ENCODE peak calls at places on chromosomes 2 and 18, in five cellular contexts. One of them, this sample, is unnamed.

GRCh38 chr2:198322275-198322674 is 517.9 kb downstream of the PLCL1 start:
- DNase-seq in GM04503: no peak
- DNase-seq in activated T-helper 9 cell treated with anti-CD3 and anti-CD28 coated beads, Interleukin-2, amount 50 U/mL, for 16 hours: no peak
- DNase-seq in kidney epithelial cell: no peak
- DNase-seq in anterior cingulate cortex: no peak
- DNase-seq in this sample: no peak

GRCh38 chr2:195513119-195513518 is 143.9 kb upstream of the SLC39A10 start:
- DNase-seq in GM04503: no peak
- DNase-seq in activated T-helper 9 cell treated with anti-CD3 and anti-CD28 coated beads, Interleukin-2, amount 50 U/mL, for 16 hours: no peak
- DNase-seq in kidney epithelial cell: no peak
- DNase-seq in anterior cingulate cortex: no peak
- DNase-seq in this sample: no peak

GRCh38 chr2:150610670-150611279 is 123.3 kb upstream of the RND3 start:
- DNase-seq in GM04503: no peak
- DNase-seq in activated T-helper 9 cell treated with anti-CD3 and anti-CD28 coated beads, Interleukin-2, amount 50 U/mL, for 16 hours: no peak
- DNase-seq in kidney epithelial cell: no peak
- DNase-seq in anterior cingulate cortex: no peak
- DNase-seq in this sample: no peak

GRCh38 chr18:9700261-9700796 is 7.8 kb upstream of the RAB31 start:
- DNase-seq in GM04503: no peak
- DNase-seq in activated T-helper 9 cell treated with anti-CD3 and anti-CD28 coated beads, Interleukin-2, amount 50 U/mL, for 16 hours: no peak
- DNase-seq in kidney epithelial cell: no peak
- DNase-seq in anterior cingulate cortex: no peak
- DNase-seq in this sample: no peak

GRCh38 chr2:221818569-221818968 is 246.5 kb upstream of the EPHA4 start:
- DNase-seq in GM04503: no peak
- DNase-seq in activated T-helper 9 cell treated with anti-CD3 and anti-CD28 coated beads, Interleukin-2, amount 50 U/mL, for 16 hours: no peak
- DNase-seq in kidney epithelial cell: no peak
- DNase-seq in anterior cingulate cortex: no peak
- DNase-seq in this sample: no peak

GRCh38 chr2:234074751-234075520 is 24.4 kb downstream of the SPP2 start:
- DNase-seq in GM04503: no peak
- DNase-seq in activated T-helper 9 cell treated with anti-CD3 and anti-CD28 coated beads, Interleukin-2, amount 50 U/mL, for 16 hours: no peak
- DNase-seq in kidney epithelial cell: no peak
- DNase-seq in anterior cingulate cortex: no peak
- DNase-seq in this sample: no peak

GRCh38 chr2:98647636-98648035 is 39.2 kb downstream of the UNC50 start:
- DNase-seq in GM04503: no peak
- DNase-seq in activated T-helper 9 cell treated with anti-CD3 and anti-CD28 coated beads, Interleukin-2, amount 50 U/mL, for 16 hours: no peak
- DNase-seq in kidney epithelial cell: no peak
- DNase-seq in anterior cingulate cortex: no peak
- DNase-seq in this sample: no peak

GRCh38 chr2:27736890-27737204 is 34.7 kb upstream of the MRPL33 start:
- DNase-seq in GM04503: no peak
- DNase-seq in activated T-helper 9 cell treated with anti-CD3 and anti-CD28 coated beads, Interleukin-2, amount 50 U/mL, for 16 hours: no peak
- DNase-seq in kidney epithelial cell: no peak
- DNase-seq in anterior cingulate cortex: no peak
- DNase-seq in this sample: no peak

GRCh38 chr2:174338626-174339570 is 4.1 kb downstream of the SP9 start:
- DNase-seq in GM04503: peak
- DNase-seq in activated T-helper 9 cell treated with anti-CD3 and anti-CD28 coated beads, Interleukin-2, amount 50 U/mL, for 16 hours: no peak
- DNase-seq in kidney epithelial cell: no peak
- DNase-seq in anterior cingulate cortex: no peak
- DNase-seq in this sample: no peak

GRCh38 chr2:120470041-120470716 is 124.2 kb downstream of the INHBB start:
- DNase-seq in GM04503: peak
- DNase-seq in activated T-helper 9 cell treated with anti-CD3 and anti-CD28 coated beads, Interleukin-2, amount 50 U/mL, for 16 hours: no peak
- DNase-seq in kidney epithelial cell: peak
- DNase-seq in anterior cingulate cortex: no peak
- DNase-seq in this sample: peak

GRCh38 chr2:202717598-202718310 is 83.0 kb downstream of the FAM117B start:
- DNase-seq in GM04503: no peak
- DNase-seq in activated T-helper 9 cell treated with anti-CD3 and anti-CD28 coated beads, Interleukin-2, amount 50 U/mL, for 16 hours: no peak
- DNase-seq in kidney epithelial cell: no peak
- DNase-seq in anterior cingulate cortex: no peak
- DNase-seq in this sample: no peak

GRCh38 chr2:113011108-113011507 is 5.8 kb downstream of the IL36A start:
- DNase-seq in GM04503: no peak
- DNase-seq in activated T-helper 9 cell treated with anti-CD3 and anti-CD28 coated beads, Interleukin-2, amount 50 U/mL, for 16 hours: no peak
- DNase-seq in kidney epithelial cell: no peak
- DNase-seq in anterior cingulate cortex: no peak
- DNase-seq in this sample: no peak

GRCh38 chr18:31446854-31447253 is 687 bp upstream of the DSG3 start:
- DNase-seq in GM04503: no peak
- DNase-seq in activated T-helper 9 cell treated with anti-CD3 and anti-CD28 coated beads, Interleukin-2, amount 50 U/mL, for 16 hours: no peak
- DNase-seq in kidney epithelial cell: no peak
- DNase-seq in anterior cingulate cortex: no peak
- DNase-seq in this sample: no peak

GRCh38 chr18:48611785-48612480 is 73.1 kb downstream of the CTIF start:
- DNase-seq in GM04503: no peak
- DNase-seq in activated T-helper 9 cell treated with anti-CD3 and anti-CD28 coated beads, Interleukin-2, amount 50 U/mL, for 16 hours: no peak
- DNase-seq in kidney epithelial cell: no peak
- DNase-seq in anterior cingulate cortex: no peak
- DNase-seq in this sample: no peak

GRCh38 chr2:16055848-16056580 is 115.7 kb downstream of the MYCN start:
- DNase-seq in GM04503: no peak
- DNase-seq in activated T-helper 9 cell treated with anti-CD3 and anti-CD28 coated beads, Interleukin-2, amount 50 U/mL, for 16 hours: no peak
- DNase-seq in kidney epithelial cell: no peak
- DNase-seq in anterior cingulate cortex: no peak
- DNase-seq in this sample: no peak

GRCh38 chr2:8572712-8573233 is 109.1 kb upstream of the ID2 start:
- DNase-seq in GM04503: no peak
- DNase-seq in activated T-helper 9 cell treated with anti-CD3 and anti-CD28 coated beads, Interleukin-2, amount 50 U/mL, for 16 hours: no peak
- DNase-seq in kidney epithelial cell: no peak
- DNase-seq in anterior cingulate cortex: no peak
- DNase-seq in this sample: no peak

GRCh38 chr18:23689031-23689615 is at the start of gene LAMA3:
- DNase-seq in GM04503: no peak
- DNase-seq in activated T-helper 9 cell treated with anti-CD3 and anti-CD28 coated beads, Interleukin-2, amount 50 U/mL, for 16 hours: peak
- DNase-seq in kidney epithelial cell: no peak
- DNase-seq in anterior cingulate cortex: peak
- DNase-seq in this sample: no peak

GRCh38 chr18:13259701-13260100 is 41.1 kb downstream of the LDLRAD4 start:
- DNase-seq in GM04503: no peak
- DNase-seq in activated T-helper 9 cell treated with anti-CD3 and anti-CD28 coated beads, Interleukin-2, amount 50 U/mL, for 16 hours: no peak
- DNase-seq in kidney epithelial cell: no peak
- DNase-seq in anterior cingulate cortex: no peak
- DNase-seq in this sample: no peak

GRCh38 chr18:57784034-57784815 is 18.9 kb downstream of the ATP8B1 start:
- DNase-seq in GM04503: no peak
- DNase-seq in activated T-helper 9 cell treated with anti-CD3 and anti-CD28 coated beads, Interleukin-2, amount 50 U/mL, for 16 hours: no peak
- DNase-seq in kidney epithelial cell: peak
- DNase-seq in anterior cingulate cortex: no peak
- DNase-seq in this sample: no peak

GRCh38 chr2:186560254-186560653 is 29.6 kb upstream of the ITGAV start:
- DNase-seq in GM04503: no peak
- DNase-seq in activated T-helper 9 cell treated with anti-CD3 and anti-CD28 coated beads, Interleukin-2, amount 50 U/mL, for 16 hours: no peak
- DNase-seq in kidney epithelial cell: no peak
- DNase-seq in anterior cingulate cortex: no peak
- DNase-seq in this sample: no peak

GRCh38 chr18:78612801-78613200 is 366.8 kb upstream of the SALL3 start:
- DNase-seq in GM04503: no peak
- DNase-seq in activated T-helper 9 cell treated with anti-CD3 and anti-CD28 coated beads, Interleukin-2, amount 50 U/mL, for 16 hours: no peak
- DNase-seq in kidney epithelial cell: no peak
- DNase-seq in anterior cingulate cortex: no peak
- DNase-seq in this sample: no peak

GRCh38 chr2:119266091-119266589 is 42.5 kb downstream of the STEAP3 start:
- DNase-seq in GM04503: no peak
- DNase-seq in activated T-helper 9 cell treated with anti-CD3 and anti-CD28 coated beads, Interleukin-2, amount 50 U/mL, for 16 hours: no peak
- DNase-seq in kidney epithelial cell: no peak
- DNase-seq in anterior cingulate cortex: no peak
- DNase-seq in this sample: no peak

GRCh38 chr18:76943542-76944339 is 121.4 kb downstream of the ZNF236 start:
- DNase-seq in GM04503: peak
- DNase-seq in activated T-helper 9 cell treated with anti-CD3 and anti-CD28 coated beads, Interleukin-2, amount 50 U/mL, for 16 hours: no peak
- DNase-seq in kidney epithelial cell: no peak
- DNase-seq in anterior cingulate cortex: no peak
- DNase-seq in this sample: no peak

GRCh38 chr2:67641709-67642397 is 244.7 kb downstream of the ETAA1 start:
- DNase-seq in GM04503: no peak
- DNase-seq in activated T-helper 9 cell treated with anti-CD3 and anti-CD28 coated beads, Interleukin-2, amount 50 U/mL, for 16 hours: no peak
- DNase-seq in kidney epithelial cell: no peak
- DNase-seq in anterior cingulate cortex: no peak
- DNase-seq in this sample: no peak

GRCh38 chr18:42330296-42330695 is 375.3 kb downstream of the PIK3C3 start:
- DNase-seq in GM04503: no peak
- DNase-seq in activated T-helper 9 cell treated with anti-CD3 and anti-CD28 coated beads, Interleukin-2, amount 50 U/mL, for 16 hours: no peak
- DNase-seq in kidney epithelial cell: no peak
- DNase-seq in anterior cingulate cortex: no peak
- DNase-seq in this sample: no peak

GRCh38 chr18:14577971-14578370 is 34.6 kb upstream of the POTEC start:
- DNase-seq in GM04503: no peak
- DNase-seq in activated T-helper 9 cell treated with anti-CD3 and anti-CD28 coated beads, Interleukin-2, amount 50 U/mL, for 16 hours: no peak
- DNase-seq in kidney epithelial cell: no peak
- DNase-seq in anterior cingulate cortex: no peak
- DNase-seq in this sample: no peak

GRCh38 chr2:70906439-70907018 is 29.2 kb upstream of the ATP6V1B1 start:
- DNase-seq in GM04503: no peak
- DNase-seq in activated T-helper 9 cell treated with anti-CD3 and anti-CD28 coated beads, Interleukin-2, amount 50 U/mL, for 16 hours: no peak
- DNase-seq in kidney epithelial cell: no peak
- DNase-seq in anterior cingulate cortex: no peak
- DNase-seq in this sample: no peak

GRCh38 chr2:51025942-51026574 is 5.9 kb downstream of the NRXN1 start:
- DNase-seq in GM04503: no peak
- DNase-seq in activated T-helper 9 cell treated with anti-CD3 and anti-CD28 coated beads, Interleukin-2, amount 50 U/mL, for 16 hours: no peak
- DNase-seq in kidney epithelial cell: no peak
- DNase-seq in anterior cingulate cortex: no peak
- DNase-seq in this sample: no peak

GRCh38 chr2:26590960-26591618 is 50.1 kb downstream of the CIB4 start:
- DNase-seq in GM04503: no peak
- DNase-seq in activated T-helper 9 cell treated with anti-CD3 and anti-CD28 coated beads, Interleukin-2, amount 50 U/mL, for 16 hours: no peak
- DNase-seq in kidney epithelial cell: no peak
- DNase-seq in anterior cingulate cortex: no peak
- DNase-seq in this sample: no peak

GRCh38 chr2:31249009-31249690 is 15.2 kb downstream of the EHD3 start:
- DNase-seq in GM04503: no peak
- DNase-seq in activated T-helper 9 cell treated with anti-CD3 and anti-CD28 coated beads, Interleukin-2, amount 50 U/mL, for 16 hours: no peak
- DNase-seq in kidney epithelial cell: no peak
- DNase-seq in anterior cingulate cortex: no peak
- DNase-seq in this sample: no peak

GRCh38 chr2:70891572-70892356 is 43.9 kb upstream of the ATP6V1B1 start:
- DNase-seq in GM04503: no peak
- DNase-seq in activated T-helper 9 cell treated with anti-CD3 and anti-CD28 coated beads, Interleukin-2, amount 50 U/mL, for 16 hours: no peak
- DNase-seq in kidney epithelial cell: no peak
- DNase-seq in anterior cingulate cortex: no peak
- DNase-seq in this sample: no peak

GRCh38 chr2:126115975-126116374 is 540.0 kb upstream of the GYPC start:
- DNase-seq in GM04503: no peak
- DNase-seq in activated T-helper 9 cell treated with anti-CD3 and anti-CD28 coated beads, Interleukin-2, amount 50 U/mL, for 16 hours: no peak
- DNase-seq in kidney epithelial cell: no peak
- DNase-seq in anterior cingulate cortex: no peak
- DNase-seq in this sample: no peak